ENCODE peak calls at places on chromosomes 7 and 10, in eight cellular contexts. W is AG04450, B is heart left ventricle, O is neural progenitor cell, J is fibroblast of lung, H is cardiac muscle cell, I is mammary epithelial cell, G is H9. R is an unnamed sample.
A peak's percentile ranks its signal among the peaks of the same experiment; 100 is the strongest.

GRCh38 chr7:54839538-54840213 is 80.7 kb upstream of the SEC61G start:
- DNase-seq in W (no peak), B (peak; percentile 86), O (peak; percentile 71), J (peak; percentile 77), H (peak; percentile 29), I (peak; percentile 73), G (peak; percentile 86), R (peak; percentile 61)

GRCh38 chr10:45000764-45001381 is at the start of gene ZNF22:
- DNase-seq in W (no peak), B (peak; percentile 70), O (peak; percentile 81), J (peak; percentile 81), H (peak; percentile 80), I (peak; percentile 44), G (peak; percentile 69), R (peak; percentile 65)

GRCh38 chr7:23044581-23044980 is 30.7 kb upstream of the HYCC1 start:
- DNase-seq in W (no peak), B (no peak), O (no peak), J (no peak), H (no peak), I (no peak), G (no peak), R (no peak)

GRCh38 chr10:128125944-128126764 is at the start of gene MKI67:
- DNase-seq in W (peak; percentile 57), B (peak; percentile 81), O (peak; percentile 95), J (peak; percentile 83), H (peak; percentile 94), I (peak; percentile 93), G (peak; percentile 92), R (peak; percentile 80)

GRCh38 chr10:71762324-71762723 is 11.0 kb downstream of the VSIR start:
- DNase-seq in W (no peak), B (no peak), O (no peak), J (no peak), H (no peak), I (no peak), G (no peak), R (no peak)

GRCh38 chr10:93468532-93469213 is 13.5 kb downstream of the MYOF start:
- DNase-seq in W (peak; percentile 79), B (no peak), O (no peak), J (peak; percentile 93), H (no peak), I (peak; percentile 89), G (no peak), R (no peak)

GRCh38 chr10:120394446-120394845 is 62.6 kb upstream of the PLPP4 start:
- DNase-seq in W (no peak), B (no peak), O (no peak), J (no peak), H (no peak), I (no peak), G (no peak), R (no peak)

GRCh38 chr7:19919156-19920085 is 146.0 kb upstream of the TMEM196 start:
- DNase-seq in W (no peak), B (no peak), O (no peak), J (peak; percentile 88), H (no peak), I (no peak), G (no peak), R (no peak)

GRCh38 chr10:75356484-75356883 is 45.1 kb downstream of the ZNF503 start:
- DNase-seq in W (no peak), B (no peak), O (no peak), J (no peak), H (no peak), I (no peak), G (no peak), R (no peak)

GRCh38 chr7:28955356-28955722 is 2.8 kb downstream of the TRIL start:
- DNase-seq in W (no peak), B (no peak), O (no peak), J (no peak), H (no peak), I (no peak), G (peak; percentile 34), R (no peak)
- H3K9me3 ChIP-seq in W (peaks cover 20% of the 10 kb centered on the region), B (no peaks in the 10 kb centered on the region), O (no peaks in the 10 kb centered on the region), J (no peaks in the 10 kb centered on the region), H (no peaks in the 10 kb centered on the region), I (peaks cover 2% of the 10 kb centered on the region), G (no peaks in the 10 kb centered on the region), R (no peaks in the 10 kb centered on the region)

GRCh38 chr10:20978617-20979016 is 81.5 kb upstream of the NEBL start:
- DNase-seq in W (no peak), B (no peak), O (no peak), J (no peak), H (no peak), I (no peak), G (no peak), R (no peak)
- TF ChIP-seq CTCF in W (no peak), B (no peak), O (no peak), J (no peak), H (no peak), I (no peak), G (no peak), R (no peak)

GRCh38 chr10:68796609-68797008 is 30.7 kb upstream of the STOX1 start:
- DNase-seq in W (no peak), B (no peak), O (no peak), J (no peak), H (no peak), I (peak; percentile 81), G (no peak), R (no peak)

GRCh38 chr10:68804692-68805091 is 22.6 kb upstream of the STOX1 start:
- DNase-seq in W (no peak), B (no peak), O (no peak), J (no peak), H (no peak), I (no peak), G (no peak), R (no peak)

GRCh38 chr10:68795886-68796532 is 31.3 kb upstream of the STOX1 start:
- DNase-seq in W (no peak), B (no peak), O (no peak), J (no peak), H (no peak), I (peak; percentile 50), G (no peak), R (no peak)

DNA sequence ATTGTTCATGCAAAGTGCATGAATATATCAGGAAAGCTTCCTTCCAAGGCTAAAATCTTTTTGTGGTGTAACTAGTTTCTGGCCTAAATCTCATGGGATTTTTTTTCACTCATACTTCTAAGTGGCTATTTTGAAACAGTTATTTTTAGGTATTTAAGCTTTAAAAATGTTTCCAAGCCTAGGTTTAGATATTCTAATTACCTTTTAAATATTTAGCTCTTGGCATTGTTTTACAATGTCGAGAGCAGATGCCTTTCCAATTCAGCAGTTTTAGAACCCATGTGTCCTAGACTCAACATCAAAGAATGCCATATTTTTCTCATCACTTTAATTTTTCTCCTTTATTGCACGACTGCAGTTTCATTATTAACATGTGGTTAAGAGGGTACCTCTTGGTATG is 27.1 kb upstream of the STOX1 start:
- DNase-seq in W (no peak), B (no peak), O (no peak), J (no peak), H (no peak), I (no peak), G (no peak), R (no peak)
- H3K9me3 ChIP-seq in W (no peaks in the 10 kb centered on the region), B (no peaks in the 10 kb centered on the region), O (no peaks in the 10 kb centered on the region), J (no peaks in the 10 kb centered on the region), H (no peaks in the 10 kb centered on the region), I (no peaks in the 10 kb centered on the region), G (no peaks in the 10 kb centered on the region), R (no peaks in the 10 kb centered on the region)

GRCh38 chr10:49277973-49278372 is 21.0 kb upstream of the C10orf71 start:
- DNase-seq in W (no peak), B (no peak), O (no peak), J (no peak), H (no peak), I (no peak), G (no peak), R (no peak)
- TF ChIP-seq CTCF in W (no peak), B (no peak), O (no peak), J (no peak), H (no peak), I (no peak), G (no peak), R (no peak)

GRCh38 chr7:46003896-46004875 is 83.1 kb upstream of the IGFBP3 start:
- DNase-seq in W (peak; percentile 55), B (no peak), O (no peak), J (peak; percentile 68), H (no peak), I (peak; percentile 98), G (no peak), R (no peak)

GRCh38 chr7:46003161-46003560 is 82.1 kb upstream of the IGFBP3 start:
- DNase-seq in W (no peak), B (no peak), O (no peak), J (peak; percentile 35), H (no peak), I (no peak), G (no peak), R (no peak)

GRCh38 chr7:45998506-45998905 is 77.4 kb upstream of the IGFBP3 start:
- DNase-seq in W (no peak), B (no peak), O (no peak), J (no peak), H (no peak), I (no peak), G (no peak), R (no peak)

GRCh38 chr7:45999541-45999940 is 78.5 kb upstream of the IGFBP3 start:
- DNase-seq in W (no peak), B (no peak), O (no peak), J (no peak), H (no peak), I (no peak), G (no peak), R (no peak)

DNA sequence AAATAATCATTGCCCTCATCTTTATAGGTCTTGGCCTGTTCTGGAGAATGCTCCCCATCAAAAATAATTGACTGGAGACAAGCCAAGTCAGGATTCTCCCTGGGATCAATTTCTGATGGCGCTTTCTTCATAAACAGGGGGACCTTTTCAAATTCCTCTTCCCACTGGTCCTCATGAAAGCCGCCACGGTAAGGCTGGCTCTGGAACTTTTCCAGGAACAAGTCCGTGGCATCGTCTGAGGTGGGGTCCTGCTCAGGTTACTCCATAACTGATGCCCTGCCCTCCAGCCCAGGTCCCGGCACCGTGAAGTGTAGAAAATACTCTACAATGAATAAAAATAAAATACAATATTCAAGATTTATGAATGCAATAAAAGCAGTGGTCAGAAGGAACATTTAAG is 79.4 kb upstream of the IGFBP3 start:
- DNase-seq in W (no peak), B (no peak), O (no peak), J (no peak), H (no peak), I (no peak), G (no peak), R (no peak)
- H3K9me3 ChIP-seq in W (peaks cover 10% of the 10 kb centered on the region), B (peaks cover 9% of the 10 kb centered on the region), O (peaks cover 8% of the 10 kb centered on the region), J (no peaks in the 10 kb centered on the region), H (no peaks in the 10 kb centered on the region), I (peaks cover 4% of the 10 kb centered on the region), G (no peaks in the 10 kb centered on the region), R (no peaks in the 10 kb centered on the region)

GRCh38 chr7:151157645-151158329 is 9.7 kb downstream of the GBX1 start:
- DNase-seq in W (no peak), B (no peak), O (no peak), J (no peak), H (no peak), I (no peak), G (no peak), R (no peak)

GRCh38 chr7:151148319-151149259 is 18.9 kb downstream of the GBX1 start:
- DNase-seq in W (no peak), B (no peak), O (no peak), J (no peak), H (no peak), I (no peak), G (no peak), R (no peak)

GRCh38 chr7:151150388-151150787 is 17.1 kb downstream of the GBX1 start:
- DNase-seq in W (no peak), B (no peak), O (no peak), J (no peak), H (no peak), I (no peak), G (no peak), R (no peak)

GRCh38 chr7:151152935-151153513 is 14.5 kb downstream of the GBX1 start:
- DNase-seq in W (no peak), B (no peak), O (no peak), J (no peak), H (no peak), I (no peak), G (no peak), R (no peak)
- TF ChIP-seq CTCF in W (peak; percentile 39), B (no peak), O (peak; percentile 30), J (peak; percentile 36), H (peak; percentile 23), I (no peak), G (peak; percentile 44), R (no peak)

R was measured in body of pancreas.